ENCODE peak calls at places on chromosomes 7 and 10, in nine cellular contexts. P is mammary epithelial cell, S is SK-N-SH, L is H9, B is K562, R is fibroblast of lung, T is endodermal cell, N is kidney, W is H1. K is an unnamed sample. For H3K4me1, the result is how much of the 10 kb centered on the place peaks cover.

GRCh38 chr7:3154881-3155494 is 111.3 kb upstream of the CARD11 start:
- DNase-seq in T (peak), W (no peak), S (peak), P (peak), R (peak), L (no peak), N (no peak), B (peak), K (peak)

GRCh38 chr10:42475168-42476098 is 162.9 kb downstream of the ZNF33B start:
- DNase-seq in P (peak), N (peak), W (no peak), B (peak), S (peak), L (no peak), R (no peak), T (no peak), K (no peak)

GRCh38 chr10:63192826-63193225 is 59.7 kb downstream of the NRBF2 start:
- DNase-seq in B (no peak), T (no peak), P (no peak), W (no peak), S (no peak), N (no peak), L (no peak), R (peak), K (no peak)

GRCh38 chr7:38409524-38409923 is 136.1 kb upstream of the TARP start:
- DNase-seq in W (no peak), B (peak), S (no peak), N (no peak), P (no peak), R (no peak), T (no peak), L (no peak), K (no peak)

GRCh38 chr7:81120141-81120540 is 201.3 kb upstream of the SEMA3C start:
- DNase-seq in W (no peak), R (no peak), S (no peak), N (no peak), B (no peak), T (no peak), L (no peak), P (no peak), K (no peak)

GRCh38 chr10:24115403-24115802 is 93.5 kb upstream of the KIAA1217 start:
- DNase-seq in P (no peak), S (no peak), R (no peak), N (no peak), T (no peak), B (no peak), W (no peak), L (no peak), K (no peak)

GRCh38 chr10:130477360-130477759 is 341.2 kb downstream of the GLRX3 start:
- DNase-seq in N (peak), L (no peak), R (no peak), T (no peak), P (no peak), W (no peak), B (no peak), S (no peak), K (no peak)

GRCh38 chr7:159088016-159088865 is 56.4 kb downstream of the VIPR2 start:
- DNase-seq in P (no peak), R (no peak), S (no peak), T (peak), W (peak), N (no peak), B (no peak), L (peak), K (no peak)

GRCh38 chr10:97451605-97452004 is 5.6 kb downstream of the ZDHHC16 start:
- DNase-seq in R (no peak), B (no peak), S (no peak), T (no peak), N (no peak), P (no peak), W (no peak), L (no peak), K (no peak)

GRCh38 chr10:96587255-96588059 is 645 bp upstream of the TM9SF3 start:
- DNase-seq in N (no peak), W (no peak), S (no peak), L (no peak), P (peak), T (no peak), B (no peak), R (peak), K (peak)

GRCh38 chr7:148303295-148304013 is 287.1 kb upstream of the C7orf33 start:
- DNase-seq in N (peak), L (no peak), R (peak), S (peak), T (no peak), B (no peak), P (peak), W (no peak), K (peak)

GRCh38 chr10:95121904-95122303 is 52.6 kb upstream of the CYP2C8 start:
- DNase-seq in W (no peak), T (no peak), R (no peak), B (no peak), N (no peak), S (no peak), P (no peak), L (no peak), K (no peak)

GRCh38 chr10:61356342-61356741 is 96.8 kb downstream of the TMEM26 start:
- DNase-seq in R (no peak), S (no peak), N (no peak), L (no peak), B (no peak), W (no peak), P (no peak), T (no peak), K (no peak)

GRCh38 chr10:50577681-50578350 is 45.9 kb downstream of the SGMS1 start:
- DNase-seq in P (no peak), S (no peak), W (no peak), N (no peak), R (peak), L (no peak), B (peak), T (no peak), K (no peak)

GRCh38 chr7:39659356-39660013 is 36.1 kb downstream of the RALA start:
- DNase-seq in R (peak), W (no peak), P (no peak), N (no peak), L (no peak), T (no peak), B (no peak), S (no peak), K (no peak)

GRCh38 chr7:114151777-114152176 is 233.0 kb upstream of the PPP1R3A start:
- DNase-seq in P (no peak), B (no peak), T (no peak), S (no peak), N (no peak), L (no peak), R (no peak), W (no peak), K (no peak)

GRCh38 chr7:149282331-149282655 is 20.3 kb downstream of the ZNF783 start:
- DNase-seq in W (no peak), L (no peak), S (no peak), T (no peak), B (no peak), R (no peak), N (no peak), P (no peak), K (no peak)

GRCh38 chr7:155377071-155377836 is 79.6 kb downstream of the INSIG1 start:
- DNase-seq in W (no peak), R (no peak), S (no peak), N (peak), L (no peak), B (no peak), T (no peak), P (no peak), K (no peak)

GRCh38 chr7:55651057-55651456 is 78.8 kb upstream of the VOPP1 start:
- DNase-seq in L (no peak), W (no peak), T (peak), P (no peak), S (no peak), R (no peak), B (no peak), N (no peak), K (no peak)

GRCh38 chr7:44515595-44516268 is 25.3 kb upstream of the NUDCD3 start:
- DNase-seq in W (no peak), L (no peak), T (no peak), S (no peak), P (peak), B (no peak), R (no peak), N (no peak), K (no peak)

GRCh38 chr10:122113161-122113944 is 124.4 kb downstream of the TACC2 start:
- DNase-seq in T (peak), R (peak), S (peak), P (peak), W (peak), B (peak), N (peak), L (peak), K (no peak)

GRCh38 chr7:110309941-110310340 is 781.0 kb upstream of the LRRN3 start:
- DNase-seq in T (no peak), L (no peak), B (no peak), R (peak), W (no peak), P (no peak), N (no peak), S (no peak), K (no peak)

GRCh38 chr7:139036901-139037300 is 1.1 kb upstream of the ZC3HAV1L start:
- DNase-seq in R (no peak), B (no peak), T (no peak), L (no peak), N (no peak), W (no peak), P (peak), S (no peak), K (no peak)

GRCh38 chr10:25972631-25973030 is 38.6 kb downstream of the MYO3A start:
- DNase-seq in P (no peak), W (no peak), N (no peak), B (no peak), T (no peak), R (no peak), L (no peak), S (no peak), K (no peak)

GRCh38 chr10:8275911-8276310 is 221.4 kb downstream of the GATA3 start:
- DNase-seq in B (no peak), S (no peak), P (no peak), W (no peak), T (no peak), R (no peak), N (no peak), L (no peak), K (peak)

GRCh38 chr10:89079991-89080390 is 89.4 kb downstream of the FAS start:
- DNase-seq in B (no peak), T (no peak), L (no peak), R (no peak), N (no peak), S (no peak), W (no peak), P (no peak), K (no peak)

GRCh38 chr7:139758388-139758787 is 19.4 kb downstream of the HIPK2 start:
- DNase-seq in W (no peak), T (peak), L (no peak), R (no peak), N (no peak), P (no peak), S (no peak), B (no peak), K (no peak)

GRCh38 chr10:96082748-96083147 is 39.4 kb downstream of the CCNJ start:
- DNase-seq in S (no peak), R (no peak), P (no peak), L (no peak), W (no peak), T (no peak), B (no peak), N (no peak), K (no peak)

GRCh38 chr7:74625446-74625845 is 32.1 kb upstream of the GTF2I start:
- DNase-seq in T (no peak), S (no peak), P (no peak), B (no peak), W (no peak), L (no peak), R (peak), N (no peak), K (peak)

GRCh38 chr7:157271991-157272324 is 64.8 kb upstream of the DNAJB6 start:
- DNase-seq in R (peak), S (no peak), N (peak), L (no peak), P (peak), B (peak), W (no peak), T (no peak), K (no peak)

DNA sequence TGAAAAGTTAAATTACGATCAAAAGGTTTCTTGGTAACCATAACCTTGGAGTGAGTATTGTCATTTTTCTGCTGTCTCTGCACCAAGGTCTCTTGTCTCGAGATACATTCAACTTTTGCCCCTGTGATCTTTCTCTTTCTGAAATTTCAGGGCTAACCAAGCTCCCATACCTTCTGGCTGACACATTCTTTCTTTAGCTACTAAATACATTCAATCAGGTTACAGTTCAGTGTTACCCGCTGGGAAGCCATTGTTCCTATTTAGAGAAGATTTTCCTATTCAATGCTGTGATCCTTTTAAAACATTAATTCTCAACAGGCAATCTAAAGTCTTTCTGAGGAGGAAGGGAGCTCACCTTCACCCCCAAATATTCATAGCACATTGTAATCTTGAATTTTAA is 22.9 kb upstream of the DMTF1 start:
- DNase-seq in B (no peak), R (no peak), N (no peak), T (peak), W (no peak), L (no peak), S (no peak), P (no peak), K (no peak)
- H3K9ac ChIP-seq in B (no peak), R (no peak), N (no peak), T (peak), W (no peak), L (no peak), S (no peak), P (no peak), K (no peak)

GRCh38 chr10:124725171-124725631 is 19.0 kb downstream of the FAM53B start:
- DNase-seq in L (no peak), S (no peak), P (no peak), R (no peak), B (no peak), W (no peak), T (no peak), N (peak), K (no peak)
- H3K4me1 ChIP-seq in L (under half), S (under half), P (under half), R (under half), B (under half), W (under half), T (under half), N (half or more), K (half or more)

GRCh38 chr7:608361-608760 is 88.7 kb upstream of the PDGFA start:
- DNase-seq in S (no peak), L (no peak), T (no peak), B (no peak), N (peak), R (no peak), W (no peak), P (no peak), K (no peak)

GRCh38 chr7:608954-609711 is 89.5 kb upstream of the PDGFA start:
- DNase-seq in B (no peak), W (no peak), P (no peak), N (peak), R (peak), T (no peak), S (no peak), L (no peak), K (no peak)

GRCh38 chr7:611281-611810 is 91.7 kb upstream of the PDGFA start:
- DNase-seq in W (no peak), P (no peak), S (no peak), N (peak), T (no peak), B (no peak), L (no peak), R (no peak), K (no peak)

GRCh38 chr7:610141-610530 is 90.5 kb upstream of the PDGFA start:
- DNase-seq in T (no peak), S (no peak), N (peak), L (no peak), W (no peak), R (no peak), P (no peak), B (peak), K (no peak)

GRCh38 chr7:610531-611280 is 91.1 kb upstream of the PDGFA start:
- DNase-seq in P (no peak), W (no peak), S (no peak), B (peak), N (peak), L (no peak), R (peak), T (no peak), K (no peak)
- H3K27ac ChIP-seq in P (no peak), W (no peak), S (no peak), B (peak), N (peak), L (no peak), R (no peak), T (peak), K (no peak)

GRCh38 chr10:101612086-101612485 is 24.0 kb downstream of the DPCD start:
- DNase-seq in T (no peak), N (peak), B (no peak), P (no peak), S (no peak), R (no peak), W (no peak), L (no peak), K (no peak)
- H3K9ac ChIP-seq in T (no peak), N (no peak), B (no peak), P (no peak), S (no peak), R (no peak), W (no peak), L (no peak), K (no peak)

DNA sequence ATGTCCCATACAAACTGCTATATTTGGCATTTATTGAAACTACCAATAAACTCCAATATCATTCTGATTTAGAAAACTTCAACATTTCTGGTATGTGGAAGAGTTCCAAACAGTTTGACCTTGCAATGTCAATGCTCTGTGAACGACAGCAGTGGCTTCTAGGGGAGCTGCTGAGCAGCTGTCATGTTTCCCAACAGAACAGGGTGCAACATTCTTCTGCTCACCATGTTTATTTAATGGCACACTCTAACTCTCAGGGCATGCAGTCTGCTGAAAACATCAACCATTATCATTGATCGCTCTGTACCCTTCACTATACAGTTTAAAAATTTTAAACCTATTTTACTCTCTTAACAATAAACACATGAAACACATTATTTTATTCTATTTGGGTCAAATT is 25.9 kb downstream of the LMOD2 start:
- DNase-seq in W (no peak), P (no peak), N (no peak), L (no peak), R (no peak), B (no peak), T (no peak), S (no peak), K (no peak)
- H3K4me1 ChIP-seq in W (under half), P (under half), N (under half), L (under half), R (under half), B (under half), T (under half), S (under half), K (under half)

GRCh38 chr7:27141591-27142561 is 1.6 kb downstream of the HOXA5 start:
- DNase-seq in L (peak), S (peak), B (no peak), T (peak), N (peak), W (peak), P (peak), R (peak), K (no peak)
- H3K27ac ChIP-seq in L (no peak), S (no peak), B (no peak), T (no peak), N (peak), W (no peak), P (peak), R (peak), K (no peak)

GRCh38 chr7:130270947-130271790 is 4.5 kb downstream of the CPA2 start:
- DNase-seq in S (no peak), R (no peak), L (no peak), T (no peak), B (no peak), W (no peak), N (no peak), P (no peak), K (peak)

GRCh38 chr7:130274983-130275649 is 8.5 kb downstream of the CPA2 start:
- DNase-seq in N (no peak), W (no peak), T (peak), B (no peak), R (no peak), P (no peak), L (peak), S (no peak), K (no peak)

GRCh38 chr7:130273863-130274262 is 7.2 kb downstream of the CPA2 start:
- DNase-seq in S (no peak), T (peak), N (no peak), P (no peak), B (no peak), L (no peak), W (no peak), R (peak), K (no peak)

GRCh38 chr7:130273081-130273699 is 6.5 kb downstream of the CPA2 start:
- DNase-seq in B (no peak), S (no peak), N (no peak), R (peak), T (peak), W (peak), P (peak), L (peak), K (peak)

DNA sequence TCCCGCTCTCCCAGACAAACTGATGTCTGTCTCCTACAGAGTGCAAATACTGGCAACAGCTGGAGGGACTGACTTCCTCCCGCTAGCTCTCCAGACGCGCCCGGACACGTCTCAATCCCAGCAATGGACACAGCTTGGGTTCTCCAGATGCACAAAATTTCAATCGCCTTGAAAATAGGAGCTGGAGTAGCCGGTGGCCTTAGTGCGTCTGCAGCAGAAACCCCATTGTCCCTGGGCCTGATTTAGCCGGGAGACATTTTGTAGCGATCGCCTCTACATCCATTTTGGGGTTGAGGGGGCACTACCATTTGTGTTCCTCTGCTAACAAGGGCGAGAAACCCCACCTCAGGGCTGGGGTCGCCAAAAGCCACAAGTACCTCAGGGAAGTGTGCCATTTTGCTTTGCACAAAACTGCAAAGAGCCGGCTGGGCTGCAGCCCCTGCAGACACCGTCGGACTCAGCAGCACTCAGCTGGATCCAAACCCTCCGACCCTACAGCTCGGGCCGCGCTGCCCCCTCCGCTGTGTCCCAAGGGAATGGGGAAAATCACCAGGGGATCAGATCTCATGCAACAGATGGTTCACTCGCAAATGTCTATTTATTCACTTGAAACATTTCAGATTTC is 5.9 kb downstream of the CPA2 start:
- DNase-seq in P (peak), L (peak), B (no peak), R (no peak), N (no peak), S (no peak), W (peak), T (peak), K (peak)
- H3K9ac ChIP-seq in P (peak), L (peak), B (peak), R (no peak), N (no peak), S (no peak), W (peak), T (peak), K (no peak)

DNA sequence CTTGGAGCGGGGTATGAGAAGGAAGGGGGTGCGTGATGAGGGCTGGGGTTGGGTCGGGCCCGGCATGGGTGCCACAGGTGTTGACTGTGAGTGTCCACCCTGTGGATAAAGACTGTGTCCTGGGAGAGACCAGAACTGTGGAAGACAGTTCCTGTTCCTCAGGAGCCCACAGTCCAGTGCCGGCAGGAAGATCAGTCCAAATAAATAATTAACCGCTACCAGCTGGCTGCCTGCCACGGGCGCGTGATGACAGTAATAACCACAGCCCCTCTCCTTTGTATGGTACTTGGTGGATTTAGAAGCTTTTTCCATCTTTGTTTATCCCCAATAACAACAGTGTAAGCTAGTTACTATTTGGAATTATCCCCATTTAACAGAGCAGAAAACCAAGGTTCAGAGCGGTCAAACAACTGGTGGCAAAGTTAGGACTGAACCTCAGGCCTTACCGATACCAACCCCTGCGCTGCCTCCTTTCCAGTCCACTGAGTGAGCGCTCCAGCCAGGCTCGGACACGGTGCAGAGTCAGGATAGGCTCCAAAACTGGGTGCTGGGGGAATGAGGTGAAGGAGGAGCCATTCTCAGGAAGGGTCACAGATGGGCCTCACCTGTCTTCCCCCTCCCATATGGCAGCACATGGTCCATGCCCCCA is 5.1 kb downstream of the ZMIZ1 start:
- DNase-seq in L (no peak), T (no peak), S (no peak), N (peak), B (no peak), P (no peak), W (no peak), R (peak), K (no peak)
- H3K4me1 ChIP-seq in L (under half), T (under half), S (half or more), N (half or more), B (under half), P (under half), W (under half), R (half or more), K (under half)